ENCODE peak calls at places on chromosome 10, in six cellular contexts. One of them, this sample, is unnamed. For H3K27me3 and H3K9me3, the result is how much of the 10 kb centered on the place peaks cover.

GRCh38 chr10:81874878-81875679 is at the start of gene NRG3:
- DNase-seq in left lung: no peak
- DNase-seq in left ventricle myocardium inferior: no peak
- DNase-seq in GM12878: no peak
- DNase-seq in IMR-90: no peak
- DNase-seq in stomach: no peak
- DNase-seq in this sample: no peak

GRCh38 chr10:97564776-97565175 is 7.8 kb upstream of the ANKRD2 start:
- DNase-seq in left lung: no peak
- DNase-seq in left ventricle myocardium inferior: no peak
- DNase-seq in GM12878: no peak
- DNase-seq in IMR-90: peak
- DNase-seq in stomach: no peak
- DNase-seq in this sample: no peak

GRCh38 chr10:21509391-21510217 is 15.9 kb downstream of the SKIDA1 start:
- DNase-seq in left lung: no peak
- DNase-seq in left ventricle myocardium inferior: no peak
- DNase-seq in GM12878: no peak
- DNase-seq in IMR-90: no peak
- DNase-seq in stomach: no peak
- DNase-seq in this sample: no peak

GRCh38 chr10:78660446-78661106 is 408.2 kb upstream of the ZMIZ1 start:
- DNase-seq in left lung: no peak
- DNase-seq in left ventricle myocardium inferior: no peak
- DNase-seq in GM12878: no peak
- DNase-seq in IMR-90: no peak
- DNase-seq in stomach: no peak
- DNase-seq in this sample: no peak

GRCh38 chr10:49324711-49325110 is 25.7 kb downstream of the C10orf71 start:
- DNase-seq in left lung: no peak
- DNase-seq in left ventricle myocardium inferior: no peak
- DNase-seq in GM12878: no peak
- DNase-seq in IMR-90: no peak
- DNase-seq in stomach: peak
- DNase-seq in this sample: no peak

GRCh38 chr10:50322075-50322474 is 70.8 kb upstream of the ASAH2 start:
- DNase-seq in left lung: no peak
- DNase-seq in left ventricle myocardium inferior: no peak
- DNase-seq in GM12878: no peak
- DNase-seq in IMR-90: peak
- DNase-seq in stomach: no peak
- DNase-seq in this sample: no peak

GRCh38 chr10:75029874-75030273 is 81.6 kb upstream of the SAMD8 start:
- DNase-seq in left lung: no peak
- DNase-seq in left ventricle myocardium inferior: peak
- DNase-seq in GM12878: no peak
- DNase-seq in IMR-90: peak
- DNase-seq in stomach: no peak
- DNase-seq in this sample: no peak

GRCh38 chr10:131853610-131853964 is 47.2 kb upstream of the PPP2R2D start:
- DNase-seq in left lung: no peak
- DNase-seq in left ventricle myocardium inferior: no peak
- DNase-seq in GM12878: no peak
- DNase-seq in IMR-90: no peak
- DNase-seq in stomach: no peak
- DNase-seq in this sample: no peak

GRCh38 chr10:128631801-128632241 is 505.6 kb upstream of the MKI67 start:
- DNase-seq in left lung: no peak
- DNase-seq in left ventricle myocardium inferior: no peak
- DNase-seq in GM12878: no peak
- DNase-seq in IMR-90: no peak
- DNase-seq in stomach: no peak
- DNase-seq in this sample: no peak

GRCh38 chr10:132516771-132517725 is 20.5 kb upstream of the INPP5A start:
- DNase-seq in left lung: peak
- DNase-seq in left ventricle myocardium inferior: peak
- DNase-seq in GM12878: no peak
- DNase-seq in IMR-90: peak
- DNase-seq in stomach: peak
- DNase-seq in this sample: no peak

GRCh38 chr10:97015199-97015693 is 170.5 kb downstream of the SLIT1 start:
- DNase-seq in left lung: no peak
- DNase-seq in left ventricle myocardium inferior: no peak
- DNase-seq in GM12878: no peak
- DNase-seq in IMR-90: no peak
- DNase-seq in stomach: no peak
- DNase-seq in this sample: no peak

GRCh38 chr10:132242103-132242840 is 55.5 kb downstream of the DPYSL4 start:
- DNase-seq in left lung: no peak
- DNase-seq in left ventricle myocardium inferior: no peak
- DNase-seq in GM12878: no peak
- DNase-seq in IMR-90: no peak
- DNase-seq in stomach: no peak
- DNase-seq in this sample: no peak

GRCh38 chr10:88794731-88795130 is 7.8 kb upstream of the LIPM start:
- DNase-seq in left lung: no peak
- DNase-seq in left ventricle myocardium inferior: no peak
- DNase-seq in GM12878: no peak
- DNase-seq in IMR-90: no peak
- DNase-seq in stomach: no peak
- DNase-seq in this sample: no peak

GRCh38 chr10:82768040-82768439 is 893.0 kb downstream of the NRG3 start:
- DNase-seq in left lung: no peak
- DNase-seq in left ventricle myocardium inferior: no peak
- DNase-seq in GM12878: no peak
- DNase-seq in IMR-90: no peak
- DNase-seq in stomach: no peak
- DNase-seq in this sample: no peak

GRCh38 chr10:44981172-44982113 is 2.8 kb upstream of the DEPP1 start:
- DNase-seq in left lung: peak
- DNase-seq in left ventricle myocardium inferior: no peak
- DNase-seq in GM12878: no peak
- DNase-seq in IMR-90: peak
- DNase-seq in stomach: no peak
- DNase-seq in this sample: no peak

GRCh38 chr10:63204667-63205391 is 71.7 kb downstream of the NRBF2 start:
- DNase-seq in left lung: no peak
- DNase-seq in left ventricle myocardium inferior: no peak
- DNase-seq in GM12878: no peak
- DNase-seq in IMR-90: no peak
- DNase-seq in stomach: no peak
- DNase-seq in this sample: no peak

GRCh38 chr10:33612116-33612515 is 277.6 kb upstream of the NRP1 start:
- DNase-seq in left lung: no peak
- DNase-seq in left ventricle myocardium inferior: no peak
- DNase-seq in GM12878: no peak
- DNase-seq in IMR-90: peak
- DNase-seq in stomach: no peak
- DNase-seq in this sample: no peak

GRCh38 chr10:104806791-104807190 is 165.7 kb downstream of the SORCS3 start:
- DNase-seq in left lung: no peak
- DNase-seq in left ventricle myocardium inferior: no peak
- DNase-seq in GM12878: no peak
- DNase-seq in IMR-90: no peak
- DNase-seq in stomach: no peak
- DNase-seq in this sample: no peak

GRCh38 chr10:123147635-123148413 is at the start of gene HMX2:
- DNase-seq in left lung: no peak
- DNase-seq in left ventricle myocardium inferior: no peak
- DNase-seq in GM12878: no peak
- DNase-seq in IMR-90: no peak
- DNase-seq in stomach: no peak
- DNase-seq in this sample: no peak

GRCh38 chr10:10796061-10796773 is 221.5 kb upstream of the CELF2 start:
- DNase-seq in left lung: no peak
- DNase-seq in left ventricle myocardium inferior: no peak
- DNase-seq in GM12878: no peak
- DNase-seq in IMR-90: peak
- DNase-seq in stomach: no peak
- DNase-seq in this sample: no peak

DNA sequence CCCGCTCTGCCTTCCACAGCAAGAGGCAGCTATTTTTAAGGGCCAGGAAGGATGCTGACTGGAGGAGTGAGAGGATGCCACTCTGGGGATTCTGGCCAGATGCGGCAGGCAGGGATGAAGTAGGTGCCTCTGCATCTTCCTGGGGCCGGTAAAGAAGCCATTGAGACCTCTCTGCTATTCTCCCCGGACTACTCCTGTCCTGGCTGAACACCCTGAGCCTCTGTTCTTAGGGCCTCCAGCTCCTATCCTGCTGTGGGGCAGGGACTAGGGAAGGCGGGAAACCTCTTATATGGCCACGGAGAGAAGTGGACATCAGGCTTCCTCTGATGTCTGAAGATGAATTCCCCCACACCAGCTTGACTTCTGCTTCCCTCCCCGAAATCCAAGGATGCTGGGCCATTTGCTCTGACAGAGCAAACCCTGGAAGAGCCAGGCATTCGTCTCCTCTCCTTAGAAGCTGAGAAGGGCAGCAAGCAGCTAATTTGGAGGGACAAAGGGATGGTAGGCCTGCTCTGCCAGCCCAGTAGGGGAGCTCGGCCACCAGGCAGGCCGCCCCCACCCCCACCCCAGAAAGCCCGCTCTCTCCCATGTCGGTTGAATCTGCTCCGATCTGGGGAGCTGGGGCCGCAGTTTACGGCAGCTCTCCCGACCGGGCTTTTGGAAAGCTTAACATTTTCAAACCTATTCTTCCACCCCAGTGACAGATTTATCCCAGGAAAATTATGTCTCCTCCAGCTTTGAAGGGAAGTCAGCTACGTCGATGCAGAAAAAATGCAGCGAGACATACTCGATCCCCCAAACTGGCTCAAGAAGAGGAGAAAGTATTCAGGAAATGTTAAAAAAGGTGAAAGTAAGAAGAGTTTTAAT is 2.8 kb downstream of the FGF8 start:
- DNase-seq in left lung: no peak
- DNase-seq in left ventricle myocardium inferior: no peak
- DNase-seq in GM12878: no peak
- DNase-seq in IMR-90: no peak
- DNase-seq in stomach: peak
- DNase-seq in this sample: no peak
- H3K27me3 ChIP-seq in left lung: half or more
- H3K27me3 ChIP-seq in left ventricle myocardium inferior: half or more
- H3K27me3 ChIP-seq in GM12878: under half
- H3K27me3 ChIP-seq in IMR-90: half or more
- H3K27me3 ChIP-seq in stomach: under half
- H3K27me3 ChIP-seq in this sample: under half

DNA sequence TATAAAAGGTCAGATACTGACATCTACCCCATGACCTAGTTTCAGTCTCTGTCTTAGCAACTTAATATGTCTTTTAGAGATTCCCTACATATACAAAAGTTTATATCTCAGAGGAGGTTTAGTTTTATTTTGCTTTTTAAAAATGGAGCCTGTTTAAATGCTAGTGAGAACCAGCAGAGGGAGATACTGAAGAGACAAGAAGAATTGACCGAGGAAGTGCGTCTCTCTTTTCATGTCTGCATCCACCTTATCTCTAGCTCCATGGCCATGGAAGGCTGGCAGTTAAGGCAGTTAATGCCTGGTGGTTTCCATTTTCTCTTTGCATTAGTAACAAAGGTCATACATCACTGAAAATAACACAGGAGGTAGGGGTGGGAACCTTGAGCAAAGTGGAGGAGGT is 10.7 kb downstream of the SUV39H2 start:
- DNase-seq in left lung: no peak
- DNase-seq in left ventricle myocardium inferior: no peak
- DNase-seq in GM12878: no peak
- DNase-seq in IMR-90: no peak
- DNase-seq in stomach: no peak
- DNase-seq in this sample: no peak
- TF ChIP-seq CTCF in left lung: no peak
- TF ChIP-seq CTCF in left ventricle myocardium inferior: no peak
- TF ChIP-seq CTCF in GM12878: peak
- TF ChIP-seq CTCF in IMR-90: peak
- TF ChIP-seq CTCF in stomach: no peak
- TF ChIP-seq CTCF in this sample: no peak

GRCh38 chr10:124223711-124224085 is 130.3 kb upstream of the CHST15 start:
- DNase-seq in left lung: no peak
- DNase-seq in left ventricle myocardium inferior: no peak
- DNase-seq in GM12878: no peak
- DNase-seq in IMR-90: no peak
- DNase-seq in stomach: no peak
- DNase-seq in this sample: no peak

GRCh38 chr10:124223001-124223710 is 129.8 kb upstream of the CHST15 start:
- DNase-seq in left lung: no peak
- DNase-seq in left ventricle myocardium inferior: no peak
- DNase-seq in GM12878: no peak
- DNase-seq in IMR-90: no peak
- DNase-seq in stomach: no peak
- DNase-seq in this sample: no peak

GRCh38 chr10:124220971-124221355 is 127.6 kb upstream of the CHST15 start:
- DNase-seq in left lung: no peak
- DNase-seq in left ventricle myocardium inferior: no peak
- DNase-seq in GM12878: no peak
- DNase-seq in IMR-90: no peak
- DNase-seq in stomach: no peak
- DNase-seq in this sample: no peak

GRCh38 chr10:124221356-124222297 is 128.2 kb upstream of the CHST15 start:
- DNase-seq in left lung: no peak
- DNase-seq in left ventricle myocardium inferior: no peak
- DNase-seq in GM12878: peak
- DNase-seq in IMR-90: no peak
- DNase-seq in stomach: no peak
- DNase-seq in this sample: no peak

GRCh38 chr10:124222298-124223000 is 129.1 kb upstream of the CHST15 start:
- DNase-seq in left lung: no peak
- DNase-seq in left ventricle myocardium inferior: no peak
- DNase-seq in GM12878: no peak
- DNase-seq in IMR-90: no peak
- DNase-seq in stomach: no peak
- DNase-seq in this sample: no peak
- H3K9me3 ChIP-seq in left lung: under half
- H3K9me3 ChIP-seq in left ventricle myocardium inferior: under half
- H3K9me3 ChIP-seq in GM12878: under half
- H3K9me3 ChIP-seq in IMR-90: under half
- H3K9me3 ChIP-seq in stomach: under half
- H3K9me3 ChIP-seq in this sample: under half

GRCh38 chr10:117148284-117148683 is 10.2 kb upstream of the VAX1 start:
- DNase-seq in left lung: no peak
- DNase-seq in left ventricle myocardium inferior: no peak
- DNase-seq in GM12878: no peak
- DNase-seq in IMR-90: no peak
- DNase-seq in stomach: no peak
- DNase-seq in this sample: no peak

GRCh38 chr10:117158297-117158696 is 20.2 kb upstream of the VAX1 start:
- DNase-seq in left lung: no peak
- DNase-seq in left ventricle myocardium inferior: no peak
- DNase-seq in GM12878: no peak
- DNase-seq in IMR-90: no peak
- DNase-seq in stomach: no peak
- DNase-seq in this sample: no peak

DNA sequence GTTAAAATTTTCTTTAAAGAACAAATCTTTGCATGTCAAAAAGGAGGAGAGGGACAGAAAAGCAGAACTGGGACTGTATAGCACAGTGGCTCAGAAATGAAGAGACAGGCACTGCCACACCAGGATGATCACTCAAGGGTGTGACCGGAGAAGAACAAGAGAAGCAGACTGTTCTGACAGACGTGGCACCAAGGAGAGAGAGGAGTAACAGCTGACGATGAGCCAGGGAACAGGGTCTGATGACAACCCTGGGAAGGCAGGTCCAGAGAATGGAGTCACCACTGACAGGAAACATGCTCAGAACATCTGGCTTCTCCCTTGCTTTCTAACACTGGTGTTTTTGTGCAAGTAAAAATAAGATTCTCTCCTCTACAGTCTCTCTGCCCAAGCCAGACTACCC is 14.6 kb upstream of the VAX1 start:
- DNase-seq in left lung: no peak
- DNase-seq in left ventricle myocardium inferior: no peak
- DNase-seq in GM12878: no peak
- DNase-seq in IMR-90: no peak
- DNase-seq in stomach: no peak
- DNase-seq in this sample: no peak
- H3K27me3 ChIP-seq in left lung: under half
- H3K27me3 ChIP-seq in left ventricle myocardium inferior: half or more
- H3K27me3 ChIP-seq in GM12878: under half
- H3K27me3 ChIP-seq in IMR-90: under half
- H3K27me3 ChIP-seq in stomach: under half
- H3K27me3 ChIP-seq in this sample: half or more

This sample was measured in esophagus squamous epithelium.